ENCODE peak calls at places on chromosomes 13 and 19, in seven cellular contexts. One of them, this sample, is unnamed. For H3K4me1, the result is how much of the 10 kb centered on the place peaks cover.

GRCh38 chr19:35216026-35216832 is 12.3 kb downstream of the FAM187B start:
- DNase-seq in adrenal gland: no peak
- DNase-seq in lower lobe of right lung: no peak
- DNase-seq in tibial artery: no peak
- DNase-seq in mucosa of descending colon: no peak
- DNase-seq in testis: no peak
- DNase-seq in endothelial cell of umbilical vein: no peak
- DNase-seq in this sample: no peak

GRCh38 chr13:20401958-20402856 is 123.5 kb downstream of the CRYL1 start:
- DNase-seq in adrenal gland: no peak
- DNase-seq in lower lobe of right lung: no peak
- DNase-seq in tibial artery: no peak
- DNase-seq in mucosa of descending colon: no peak
- DNase-seq in testis: no peak
- DNase-seq in endothelial cell of umbilical vein: no peak
- DNase-seq in this sample: no peak

GRCh38 chr13:98972627-98973026 is 5.2 kb downstream of the DOCK9 start:
- DNase-seq in adrenal gland: no peak
- DNase-seq in lower lobe of right lung: no peak
- DNase-seq in tibial artery: no peak
- DNase-seq in mucosa of descending colon: no peak
- DNase-seq in testis: no peak
- DNase-seq in endothelial cell of umbilical vein: peak
- DNase-seq in this sample: no peak

GRCh38 chr13:84896128-84896527 is 903.1 kb downstream of the SLITRK6 start:
- DNase-seq in adrenal gland: no peak
- DNase-seq in lower lobe of right lung: no peak
- DNase-seq in tibial artery: no peak
- DNase-seq in mucosa of descending colon: peak
- DNase-seq in testis: peak
- DNase-seq in endothelial cell of umbilical vein: peak
- DNase-seq in this sample: no peak

GRCh38 chr19:46428278-46429141 is at the start of gene PNMA8C:
- DNase-seq in adrenal gland: peak
- DNase-seq in lower lobe of right lung: peak
- DNase-seq in tibial artery: peak
- DNase-seq in mucosa of descending colon: peak
- DNase-seq in testis: peak
- DNase-seq in endothelial cell of umbilical vein: peak
- DNase-seq in this sample: peak

GRCh38 chr13:40640845-40641458 is 25.5 kb downstream of the FOXO1 start:
- DNase-seq in adrenal gland: no peak
- DNase-seq in lower lobe of right lung: no peak
- DNase-seq in tibial artery: no peak
- DNase-seq in mucosa of descending colon: no peak
- DNase-seq in testis: no peak
- DNase-seq in endothelial cell of umbilical vein: no peak
- DNase-seq in this sample: no peak

GRCh38 chr13:30373727-30374126 is 48.6 kb upstream of the UBE2L5 start:
- DNase-seq in adrenal gland: no peak
- DNase-seq in lower lobe of right lung: peak
- DNase-seq in tibial artery: no peak
- DNase-seq in mucosa of descending colon: peak
- DNase-seq in testis: no peak
- DNase-seq in endothelial cell of umbilical vein: no peak
- DNase-seq in this sample: no peak

GRCh38 chr13:57629821-57630235 is 1.7 kb upstream of the PCDH17 start:
- DNase-seq in adrenal gland: peak
- DNase-seq in lower lobe of right lung: peak
- DNase-seq in tibial artery: peak
- DNase-seq in mucosa of descending colon: peak
- DNase-seq in testis: peak
- DNase-seq in endothelial cell of umbilical vein: peak
- DNase-seq in this sample: peak

GRCh38 chr13:53015971-53016370 is 12.6 kb upstream of the OLFM4 start:
- DNase-seq in adrenal gland: no peak
- DNase-seq in lower lobe of right lung: no peak
- DNase-seq in tibial artery: no peak
- DNase-seq in mucosa of descending colon: no peak
- DNase-seq in testis: no peak
- DNase-seq in endothelial cell of umbilical vein: no peak
- DNase-seq in this sample: no peak

GRCh38 chr13:35617420-35617819 is 140.9 kb upstream of the MAB21L1 start:
- DNase-seq in adrenal gland: no peak
- DNase-seq in lower lobe of right lung: no peak
- DNase-seq in tibial artery: no peak
- DNase-seq in mucosa of descending colon: no peak
- DNase-seq in testis: no peak
- DNase-seq in endothelial cell of umbilical vein: no peak
- DNase-seq in this sample: no peak

GRCh38 chr19:36547001-36547732 is 19.1 kb upstream of the ZNF260 start:
- DNase-seq in adrenal gland: no peak
- DNase-seq in lower lobe of right lung: no peak
- DNase-seq in tibial artery: no peak
- DNase-seq in mucosa of descending colon: no peak
- DNase-seq in testis: no peak
- DNase-seq in endothelial cell of umbilical vein: peak
- DNase-seq in this sample: no peak

GRCh38 chr19:52735734-52736133 is 890 bp upstream of the ZNF611 start:
- DNase-seq in adrenal gland: peak
- DNase-seq in lower lobe of right lung: peak
- DNase-seq in tibial artery: peak
- DNase-seq in mucosa of descending colon: peak
- DNase-seq in testis: peak
- DNase-seq in endothelial cell of umbilical vein: peak
- DNase-seq in this sample: peak

GRCh38 chr13:102402292-102402691 is 444 bp upstream of the FGF14 start:
- DNase-seq in adrenal gland: no peak
- DNase-seq in lower lobe of right lung: no peak
- DNase-seq in tibial artery: peak
- DNase-seq in mucosa of descending colon: no peak
- DNase-seq in testis: peak
- DNase-seq in endothelial cell of umbilical vein: no peak
- DNase-seq in this sample: no peak

GRCh38 chr13:33727356-33728083 is 90.4 kb upstream of the RFC3 start:
- DNase-seq in adrenal gland: no peak
- DNase-seq in lower lobe of right lung: no peak
- DNase-seq in tibial artery: no peak
- DNase-seq in mucosa of descending colon: no peak
- DNase-seq in testis: no peak
- DNase-seq in endothelial cell of umbilical vein: no peak
- DNase-seq in this sample: no peak

DNA sequence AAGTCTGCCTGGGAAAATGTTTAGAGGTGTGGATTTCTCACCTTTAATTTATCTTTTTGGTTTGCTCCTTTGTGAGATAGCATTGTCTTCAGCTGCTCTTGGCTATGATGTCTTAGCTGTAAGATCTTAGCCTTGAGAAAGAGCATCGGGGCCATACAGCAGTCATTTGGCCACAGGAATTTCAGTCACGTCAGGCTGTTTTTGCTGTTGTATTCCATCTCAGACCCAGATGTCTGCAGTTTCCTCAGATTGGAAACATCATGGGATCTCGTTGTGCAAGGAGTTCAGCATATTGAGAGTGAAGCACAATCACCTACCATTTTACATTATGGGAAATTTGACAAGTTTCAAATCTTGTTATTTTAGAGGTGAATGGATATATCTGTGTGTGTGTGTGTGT is 89.3 kb upstream of the C1QTNF9B start:
- DNase-seq in adrenal gland: no peak
- DNase-seq in lower lobe of right lung: no peak
- DNase-seq in tibial artery: no peak
- DNase-seq in mucosa of descending colon: no peak
- DNase-seq in testis: no peak
- DNase-seq in endothelial cell of umbilical vein: no peak
- DNase-seq in this sample: no peak
- H3K4me1 ChIP-seq in adrenal gland: under half
- H3K4me1 ChIP-seq in lower lobe of right lung: under half
- H3K4me1 ChIP-seq in tibial artery: under half
- H3K4me1 ChIP-seq in mucosa of descending colon: under half
- H3K4me1 ChIP-seq in testis: under half
- H3K4me1 ChIP-seq in endothelial cell of umbilical vein: under half
- H3K4me1 ChIP-seq in this sample: under half

DNA sequence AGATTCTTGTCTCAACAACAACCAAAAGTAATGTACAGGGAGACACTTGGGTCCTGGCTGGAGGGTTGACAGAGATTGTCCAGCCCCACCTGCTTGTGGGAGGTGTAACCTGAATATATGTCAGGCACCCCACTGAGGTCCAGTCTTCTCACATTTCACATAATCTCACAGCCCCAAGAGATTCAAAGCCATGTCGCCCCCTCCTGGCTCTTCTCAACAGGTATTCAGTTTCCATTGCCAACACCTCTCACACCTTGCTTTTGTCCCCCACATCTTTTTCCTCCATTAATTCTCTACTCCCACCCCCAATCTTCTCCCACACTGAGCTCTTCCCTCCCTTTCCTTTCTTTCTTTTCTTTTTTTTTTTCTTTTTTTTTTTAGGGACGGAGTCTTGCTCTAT is 11.2 kb downstream of the UNC13A start:
- DNase-seq in adrenal gland: no peak
- DNase-seq in lower lobe of right lung: no peak
- DNase-seq in tibial artery: no peak
- DNase-seq in mucosa of descending colon: peak
- DNase-seq in testis: no peak
- DNase-seq in endothelial cell of umbilical vein: no peak
- DNase-seq in this sample: no peak
- TF ChIP-seq CTCF in adrenal gland: no peak
- TF ChIP-seq CTCF in lower lobe of right lung: no peak
- TF ChIP-seq CTCF in tibial artery: no peak
- TF ChIP-seq CTCF in mucosa of descending colon: no peak
- TF ChIP-seq CTCF in testis: no peak
- TF ChIP-seq CTCF in endothelial cell of umbilical vein: peak
- TF ChIP-seq CTCF in this sample: no peak

GRCh38 chr19:7832009-7832408 is 2.0 kb downstream of the EVI5L start:
- DNase-seq in adrenal gland: no peak
- DNase-seq in lower lobe of right lung: no peak
- DNase-seq in tibial artery: no peak
- DNase-seq in mucosa of descending colon: no peak
- DNase-seq in testis: no peak
- DNase-seq in endothelial cell of umbilical vein: no peak
- DNase-seq in this sample: no peak

GRCh38 chr19:7832781-7833180 is 2.8 kb downstream of the EVI5L start:
- DNase-seq in adrenal gland: no peak
- DNase-seq in lower lobe of right lung: no peak
- DNase-seq in tibial artery: no peak
- DNase-seq in mucosa of descending colon: no peak
- DNase-seq in testis: no peak
- DNase-seq in endothelial cell of umbilical vein: peak
- DNase-seq in this sample: no peak

GRCh38 chr19:7831452-7831851 is 1.4 kb downstream of the EVI5L start:
- DNase-seq in adrenal gland: no peak
- DNase-seq in lower lobe of right lung: no peak
- DNase-seq in tibial artery: no peak
- DNase-seq in mucosa of descending colon: no peak
- DNase-seq in testis: no peak
- DNase-seq in endothelial cell of umbilical vein: no peak
- DNase-seq in this sample: no peak

GRCh38 chr19:7830823-7831222 is 805 bp downstream of the EVI5L start:
- DNase-seq in adrenal gland: no peak
- DNase-seq in lower lobe of right lung: no peak
- DNase-seq in tibial artery: no peak
- DNase-seq in mucosa of descending colon: no peak
- DNase-seq in testis: no peak
- DNase-seq in endothelial cell of umbilical vein: no peak
- DNase-seq in this sample: no peak

DNA sequence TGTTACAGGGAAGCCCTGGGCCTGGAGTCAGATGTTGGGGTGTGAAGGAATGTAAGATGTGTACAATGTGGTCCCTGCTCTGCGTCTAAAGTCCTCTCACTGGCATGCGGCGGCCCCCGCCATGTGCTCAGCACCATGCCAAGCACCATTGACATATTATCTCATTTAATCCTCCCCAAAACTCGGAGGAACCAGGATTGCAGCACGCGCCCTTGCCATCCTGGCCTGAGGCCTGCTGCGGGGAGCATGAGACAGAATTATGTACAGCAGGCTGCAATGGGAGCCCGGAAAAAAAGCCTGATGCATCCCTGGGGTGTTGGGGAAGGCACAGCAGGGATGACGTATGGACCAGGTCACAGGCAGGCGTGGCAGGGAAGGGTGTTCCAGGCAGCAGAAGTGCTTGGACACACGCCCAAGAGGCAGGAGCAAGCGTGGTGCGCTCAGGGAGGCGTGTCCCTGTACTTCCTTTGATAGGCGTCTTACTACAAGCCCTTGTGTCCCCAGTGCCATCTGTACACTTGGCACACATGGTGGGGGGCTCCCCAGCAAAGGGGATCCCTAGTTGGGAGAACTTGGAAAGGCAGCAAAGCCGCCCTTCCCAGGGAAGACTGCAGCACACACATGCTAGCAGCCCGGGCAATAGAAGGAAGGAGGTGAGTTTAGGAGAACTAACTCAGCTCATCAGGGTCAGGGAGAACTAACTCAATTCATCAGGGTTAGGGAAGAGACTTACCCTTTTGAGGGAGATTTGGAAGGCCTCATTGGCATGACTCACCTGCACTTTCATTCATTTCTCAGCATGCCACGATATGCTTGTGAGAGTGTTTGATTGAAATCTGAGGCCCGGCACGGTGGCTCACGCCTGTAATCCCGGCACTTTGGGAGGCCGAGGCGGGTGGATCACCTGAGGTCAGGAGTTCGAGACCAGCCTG is 3.5 kb downstream of the EVI5L start:
- DNase-seq in adrenal gland: peak
- DNase-seq in lower lobe of right lung: peak
- DNase-seq in tibial artery: no peak
- DNase-seq in mucosa of descending colon: peak
- DNase-seq in testis: peak
- DNase-seq in endothelial cell of umbilical vein: no peak
- DNase-seq in this sample: peak
- H3K4me3 ChIP-seq in adrenal gland: no peak
- H3K4me3 ChIP-seq in lower lobe of right lung: peak
- H3K4me3 ChIP-seq in tibial artery: no peak
- H3K4me3 ChIP-seq in mucosa of descending colon: no peak
- H3K4me3 ChIP-seq in testis: no peak
- H3K4me3 ChIP-seq in endothelial cell of umbilical vein: no peak
- H3K4me3 ChIP-seq in this sample: no peak

GRCh38 chr13:23325191-23325590 is 108.3 kb downstream of the SACS start:
- DNase-seq in adrenal gland: no peak
- DNase-seq in lower lobe of right lung: no peak
- DNase-seq in tibial artery: no peak
- DNase-seq in mucosa of descending colon: no peak
- DNase-seq in testis: no peak
- DNase-seq in endothelial cell of umbilical vein: no peak
- DNase-seq in this sample: no peak

GRCh38 chr13:23322353-23323336 is 110.9 kb downstream of the SACS start:
- DNase-seq in adrenal gland: no peak
- DNase-seq in lower lobe of right lung: no peak
- DNase-seq in tibial artery: no peak
- DNase-seq in mucosa of descending colon: no peak
- DNase-seq in testis: no peak
- DNase-seq in endothelial cell of umbilical vein: no peak
- DNase-seq in this sample: no peak

GRCh38 chr13:23321534-23322241 is 111.8 kb downstream of the SACS start:
- DNase-seq in adrenal gland: peak
- DNase-seq in lower lobe of right lung: no peak
- DNase-seq in tibial artery: peak
- DNase-seq in mucosa of descending colon: peak
- DNase-seq in testis: no peak
- DNase-seq in endothelial cell of umbilical vein: peak
- DNase-seq in this sample: no peak

GRCh38 chr13:23320926-23321533 is 112.5 kb downstream of the SACS start:
- DNase-seq in adrenal gland: no peak
- DNase-seq in lower lobe of right lung: no peak
- DNase-seq in tibial artery: no peak
- DNase-seq in mucosa of descending colon: no peak
- DNase-seq in testis: no peak
- DNase-seq in endothelial cell of umbilical vein: peak
- DNase-seq in this sample: no peak

GRCh38 chr13:23323946-23324709 is 109.4 kb downstream of the SACS start:
- DNase-seq in adrenal gland: no peak
- DNase-seq in lower lobe of right lung: no peak
- DNase-seq in tibial artery: no peak
- DNase-seq in mucosa of descending colon: no peak
- DNase-seq in testis: no peak
- DNase-seq in endothelial cell of umbilical vein: peak
- DNase-seq in this sample: no peak
- H3K4me1 ChIP-seq in adrenal gland: under half
- H3K4me1 ChIP-seq in lower lobe of right lung: under half
- H3K4me1 ChIP-seq in tibial artery: under half
- H3K4me1 ChIP-seq in mucosa of descending colon: under half
- H3K4me1 ChIP-seq in testis: under half
- H3K4me1 ChIP-seq in endothelial cell of umbilical vein: under half
- H3K4me1 ChIP-seq in this sample: under half

This sample was measured in pancreas.